ENCODE peak calls at places on chromosomes 12 and 14, in four cellular contexts. L is iPS DF 6.9, C is endodermal cell, K is glomerular endothelial cell. F is an unnamed sample.

GRCh38 chr14:59026086-59026485 is 162.4 kb upstream of the DAAM1 start:
- DNase-seq in L (no peak), K (no peak), C (no peak), F (no peak)

GRCh38 chr14:37550511-37550910 is 44.5 kb downstream of the FOXA1 start:
- DNase-seq in C (no peak), L (no peak), K (no peak), F (no peak)

GRCh38 chr14:90651405-90651804 is 164.8 kb downstream of the TTC7B start:
- DNase-seq in C (no peak), K (no peak), L (no peak), F (no peak)

GRCh38 chr14:55874785-55875184 is 243.4 kb upstream of the PELI2 start:
- DNase-seq in C (no peak), K (no peak), L (no peak), F (no peak)

GRCh38 chr14:31692376-31692781 is 131.2 kb downstream of the NUBPL start:
- DNase-seq in K (no peak), C (no peak), L (no peak), F (no peak)

GRCh38 chr12:4270016-4270669 is 3.4 kb upstream of the CCND2 start:
- DNase-seq in L (no peak), C (peak), K (no peak), F (no peak)

GRCh38 chr12:118402251-118402650 is 25.9 kb downstream of the SUDS3 start:
- DNase-seq in C (no peak), K (no peak), L (no peak), F (no peak)

GRCh38 chr14:70906785-70907171 is 481 bp upstream of the PCNX1 start:
- DNase-seq in K (no peak), L (no peak), C (no peak), F (no peak)

GRCh38 chr14:43754838-43755237 is 752.2 kb downstream of the FSCB start:
- DNase-seq in C (peak), K (no peak), L (peak), F (no peak)

GRCh38 chr14:76490735-76491134 is 114.8 kb downstream of the ESRRB start:
- DNase-seq in K (no peak), C (no peak), L (no peak), F (no peak)

GRCh38 chr12:49296034-49296835 is 1.3 kb downstream of the PRPH start:
- DNase-seq in L (no peak), C (peak), K (no peak), F (no peak)

GRCh38 chr12:34393086-34393820 is 371.0 kb downstream of the ALG10 start:
- DNase-seq in C (peak), L (no peak), K (no peak), F (no peak)

GRCh38 chr14:77376380-77376770 is 519 bp downstream of the TMED8 start:
- DNase-seq in L (no peak), C (peak), K (no peak), F (no peak)

GRCh38 chr14:89600029-89600428 is 183.0 kb upstream of the FOXN3 start:
- DNase-seq in K (no peak), L (no peak), C (no peak), F (no peak)

GRCh38 chr12:18206198-18206597 is 55.1 kb upstream of the PIK3C2G start:
- DNase-seq in L (no peak), K (no peak), C (no peak), F (no peak)

GRCh38 chr14:40122978-40123648 is 690.9 kb upstream of the FBXO33 start:
- DNase-seq in K (no peak), C (no peak), L (no peak), F (no peak)

GRCh38 chr12:95116341-95116740 is 42.9 kb upstream of the NR2C1 start:
- DNase-seq in L (no peak), K (no peak), C (no peak), F (no peak)

GRCh38 chr14:24179961-24180726 is 8.3 kb downstream of the REC8 start:
- DNase-seq in K (no peak), L (no peak), C (no peak), F (no peak)

GRCh38 chr14:72894623-72895378 is 900 bp upstream of the DPF3 start:
- DNase-seq in K (no peak), C (peak), L (no peak), F (no peak)

GRCh38 chr12:111799758-111800157 is 33.0 kb downstream of the ALDH2 start:
- DNase-seq in C (no peak), K (no peak), L (no peak), F (no peak)

GRCh38 chr14:91380610-91381371 is 36.8 kb downstream of the CCDC88C start:
- DNase-seq in L (no peak), C (no peak), K (no peak), F (no peak)

GRCh38 chr12:49673446-49674317 is 33.5 kb downstream of the FMNL3 start:
- DNase-seq in L (peak), K (no peak), C (peak), F (no peak)

GRCh38 chr12:18861287-18861858 is 123.5 kb downstream of the CAPZA3 start:
- DNase-seq in C (no peak), L (no peak), K (peak), F (no peak)

GRCh38 chr12:120225852-120226640 is 25.1 kb upstream of the RPLP0 start:
- DNase-seq in K (no peak), C (no peak), L (no peak), F (no peak)

GRCh38 chr12:63948211-63948610 is 103.7 kb downstream of the SRGAP1 start:
- DNase-seq in L (no peak), C (no peak), K (no peak), F (no peak)

GRCh38 chr14:67883717-67884116 is 64.1 kb downstream of the RAD51B start:
- DNase-seq in L (no peak), C (no peak), K (no peak), F (no peak)

GRCh38 chr12:70733385-70733784 is 96.2 kb upstream of the PTPRB start:
- DNase-seq in L (peak), K (no peak), C (peak), F (peak)

GRCh38 chr14:64504310-64504896 is at the start of gene ZBTB1:
- DNase-seq in L (peak), K (no peak), C (peak), F (no peak)